ENCODE peak calls at places on chromosome 1, in four cellular contexts. I is pancreas; D is OCI-LY7; V is activated T-helper 1 cell treated with anti-CD3 and anti-CD28 coated beads, Interleukin-2, amount 50 U/mL, for 16 hours. K is an unnamed sample.

GRCh38 chr1:24551910-24552571 is 3.8 kb upstream of the NCMAP start:
- DNase-seq in V (no peak), I (no peak), D (no peak), K (no peak)

GRCh38 chr1:210222288-210223006 is 10.1 kb upstream of the SERTAD4 start:
- DNase-seq in I (no peak), V (no peak), D (no peak), K (no peak)

GRCh38 chr1:188017921-188018320 is 1189.2 kb downstream of the PLA2G4A start:
- DNase-seq in V (no peak), D (no peak), I (no peak), K (no peak)

GRCh38 chr1:197776348-197777082 is 1.2 kb upstream of the DENND1B start:
- DNase-seq in I (no peak), D (peak; percentile 18), V (no peak), K (no peak)

GRCh38 chr1:43587594-43587993 is 56.9 kb downstream of the PTPRF start:
- DNase-seq in D (no peak), I (no peak), V (no peak), K (no peak)

GRCh38 chr1:7060826-7061225 is 275.6 kb downstream of the CAMTA1 start:
- DNase-seq in I (no peak), D (no peak), V (no peak), K (no peak)

GRCh38 chr1:25903986-25904385 is 2.2 kb downstream of the STMN1 start:
- DNase-seq in D (no peak), V (no peak), I (no peak), K (no peak)

GRCh38 chr1:25469177-25469576 is 38.5 kb downstream of the MACO1 start:
- DNase-seq in D (no peak), V (no peak), I (no peak), K (no peak)